ENCODE peak calls at places on chromosome 1, in four cellular contexts. U is IMR-90, B is mammary epithelial cell, V is A549. R is an unnamed sample.

GRCh38 chr1:1228596-1229321 is 3.0 kb downstream of the SDF4 start:
- DNase-seq in V (no peak), B (no peak), U (no peak), R (no peak)

GRCh38 chr1:172298146-172298545 is 122.3 kb upstream of the C1orf105 start:
- DNase-seq in V (no peak), U (no peak), B (no peak), R (no peak)

GRCh38 chr1:52668711-52669110 is 29.4 kb downstream of the COA7 start:
- DNase-seq in B (peak; percentile 80), V (no peak), U (peak; percentile 34), R (no peak)

GRCh38 chr1:183349201-183349711 is 68.9 kb downstream of the NMNAT2 start:
- DNase-seq in V (no peak), U (peak; percentile 52), B (peak; percentile 15), R (no peak)

GRCh38 chr1:48793863-48794262 is 17.2 kb upstream of the BEND5 start:
- DNase-seq in B (no peak), V (no peak), U (no peak), R (no peak)

GRCh38 chr1:37797750-37798345 is 4.2 kb downstream of the MANEAL start:
- DNase-seq in B (peak; percentile 70), V (no peak), U (peak; percentile 74), R (no peak)

GRCh38 chr1:68725353-68725752 is 228.5 kb upstream of the DEPDC1 start:
- DNase-seq in U (no peak), V (no peak), B (peak; percentile 53), R (no peak)

GRCh38 chr1:205939690-205940330 is 3.4 kb downstream of the SLC26A9 start:
- DNase-seq in V (peak; percentile 58), U (no peak), B (no peak), R (peak; percentile 43)

GRCh38 chr1:36580524-36580923 is 97.8 kb upstream of the CSF3R start:
- DNase-seq in V (no peak), U (no peak), B (no peak), R (no peak)

GRCh38 chr1:214187152-214187900 is 93.6 kb upstream of the SMYD2 start:
- DNase-seq in B (no peak), V (no peak), U (no peak), R (peak; percentile 19)

GRCh38 chr1:213947200-213947775 is 40.5 kb upstream of the PROX1 start:
- DNase-seq in B (no peak), V (no peak), U (no peak), R (no peak)

GRCh38 chr1:9890224-9890731 is 19.8 kb downstream of the CTNNBIP1 start:
- DNase-seq in U (peak; percentile 96), B (peak; percentile 96), V (peak; percentile 38), R (no peak)

GRCh38 chr1:9399510-9400424 is 107.1 kb downstream of the SPSB1 start:
- DNase-seq in V (no peak), U (peak; percentile 48), B (no peak), R (no peak)

GRCh38 chr1:85224734-85225623 is 24.2 kb upstream of the SYDE2 start:
- DNase-seq in U (peak; percentile 48), V (no peak), B (peak; percentile 60), R (peak; percentile 76)

GRCh38 chr1:93574511-93574910 is 107.1 kb downstream of the BCAR3 start:
- DNase-seq in B (no peak), V (no peak), U (no peak), R (no peak)

GRCh38 chr1:245765241-245766000 is 610.6 kb downstream of the KIF26B start:
- DNase-seq in V (no peak), B (peak; percentile 2), U (peak; percentile 87), R (no peak)

GRCh38 chr1:226429051-226429461 is 21.2 kb upstream of the PARP1 start:
- DNase-seq in V (no peak), B (no peak), U (no peak), R (no peak)

GRCh38 chr1:226436855-226437491 is 29.1 kb upstream of the PARP1 start:
- DNase-seq in B (peak; percentile 20), U (no peak), V (no peak), R (no peak)

GRCh38 chr1:226429868-226430715 is 22.2 kb upstream of the PARP1 start:
- DNase-seq in B (no peak), V (no peak), U (no peak), R (no peak)

GRCh38 chr1:226436472-226436854 is 28.6 kb upstream of the PARP1 start:
- DNase-seq in B (no peak), V (no peak), U (no peak), R (no peak)

DNA sequence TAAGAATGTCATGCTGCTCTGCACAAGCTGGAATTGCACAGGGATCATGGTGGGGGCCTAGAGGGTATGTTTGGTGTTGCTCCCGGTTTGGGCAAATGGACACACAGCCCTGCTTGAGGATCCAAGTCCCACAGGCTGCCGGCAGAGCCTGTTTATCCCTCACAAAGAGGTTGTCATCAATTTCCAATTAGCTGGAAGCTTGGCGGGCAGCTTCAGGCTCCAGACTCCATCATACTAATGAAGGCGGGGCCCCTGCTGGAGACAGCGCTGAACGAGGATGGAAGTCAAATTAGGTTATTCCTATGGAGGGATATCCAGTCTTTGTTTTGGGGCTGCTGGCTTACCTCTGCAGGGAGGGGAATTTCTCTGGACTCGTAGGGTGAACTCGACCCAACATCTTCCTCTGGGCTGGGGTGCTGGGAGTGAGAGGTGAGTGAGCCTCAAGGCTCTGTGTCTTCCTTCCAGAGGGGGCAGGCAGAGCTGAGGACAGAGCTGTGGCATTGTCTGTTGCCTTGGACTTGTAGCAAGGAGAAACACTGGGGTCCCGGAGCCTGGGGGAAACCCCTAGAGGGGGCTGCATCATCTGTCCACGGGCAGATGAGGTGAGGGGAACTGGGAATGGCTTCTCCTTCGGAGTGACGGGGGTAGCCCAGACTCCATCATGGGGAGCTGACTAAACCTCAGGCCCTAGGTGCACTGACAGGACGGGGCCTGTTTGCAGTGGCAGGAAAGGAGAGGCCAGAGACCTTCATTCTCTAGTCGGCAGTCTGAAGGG is 24.9 kb upstream of the PARP1 start:
- DNase-seq in U (no peak), B (no peak), V (no peak), R (no peak)
- TF ChIP-seq CTCF in U (no peak), B (no peak), V (no peak), R (no peak)

DNA sequence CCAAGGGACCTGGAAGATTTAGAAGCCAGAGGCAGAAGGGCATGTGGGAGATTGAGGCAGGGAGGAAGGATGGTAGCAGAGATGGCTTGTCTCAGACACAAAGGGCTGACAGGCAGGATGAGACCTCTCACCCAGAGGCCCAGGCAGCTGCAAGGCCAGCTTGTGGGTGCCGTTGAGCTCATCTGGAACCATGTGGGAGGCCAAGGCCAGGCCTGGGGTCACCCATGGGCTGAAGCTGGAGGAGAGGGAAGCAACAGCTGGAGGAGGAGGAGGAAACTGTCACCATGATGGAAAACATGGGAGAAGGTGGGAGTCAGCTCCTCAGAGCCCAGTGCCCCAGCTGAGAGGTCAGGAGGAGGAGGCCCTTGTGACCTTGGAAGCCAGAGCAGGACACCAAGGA is 6.4 kb downstream of the CRABP2 start:
- DNase-seq in U (no peak), B (no peak), V (no peak), R (no peak)
- TF ChIP-seq CTCF in U (no peak), B (no peak), V (no peak), R (no peak)

DNA sequence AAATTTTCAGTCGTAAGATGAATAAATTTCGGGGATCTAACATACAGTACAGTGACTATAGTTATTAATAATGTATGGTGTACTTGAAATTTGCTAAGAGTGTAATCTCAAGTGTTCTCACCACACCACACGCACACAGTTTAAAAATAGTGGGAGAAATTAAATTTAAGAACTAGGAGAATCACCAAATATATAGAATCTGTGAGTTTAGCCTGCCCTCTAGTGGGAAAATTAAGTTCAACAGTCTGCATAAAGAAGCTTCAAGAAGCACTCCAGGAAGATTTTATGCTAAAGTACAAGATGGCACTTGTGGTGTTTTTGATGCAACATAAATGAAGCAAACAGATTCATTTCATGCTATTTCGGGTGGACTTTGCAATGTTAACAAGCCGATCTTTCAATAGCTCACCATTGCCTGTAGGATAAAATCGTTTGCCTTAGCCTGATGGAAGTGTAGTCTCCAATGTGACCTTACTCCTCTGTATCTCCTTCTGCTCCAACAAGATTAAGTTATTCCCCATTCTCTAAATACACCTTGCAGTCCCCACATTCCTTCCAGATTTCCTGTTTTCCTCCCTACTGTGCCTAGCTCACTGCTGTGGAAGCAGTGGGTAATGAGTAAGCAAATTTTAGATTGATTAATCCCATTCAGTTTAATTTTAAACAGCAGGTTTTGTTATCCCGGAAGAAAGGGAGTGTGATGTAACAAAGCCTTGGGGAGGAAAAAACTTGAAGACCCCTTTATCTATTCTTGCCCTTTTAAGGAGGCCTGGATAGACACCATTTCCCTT is 8.7 kb upstream of the PIK3C2B start:
- DNase-seq in V (peak; percentile 78), U (peak; percentile 74), B (peak; percentile 56), R (no peak)
- TF ChIP-seq CTCF in V (peak; percentile 94), U (peak; percentile 83), B (peak; percentile 65), R (peak; percentile 85)

GRCh38 chr1:110476028-110476765 is 25.2 kb downstream of the PROK1 start:
- DNase-seq in V (no peak), B (no peak), U (no peak), R (no peak)

GRCh38 chr1:110474444-110474843 is 23.5 kb downstream of the PROK1 start:
- DNase-seq in U (no peak), B (no peak), V (no peak), R (no peak)

GRCh38 chr1:110477445-110477957 is 26.6 kb downstream of the PROK1 start:
- DNase-seq in V (peak; percentile 57), U (no peak), B (no peak), R (no peak)

GRCh38 chr1:110477041-110477440 is 26.1 kb downstream of the PROK1 start:
- DNase-seq in U (peak; percentile 87), V (peak; percentile 81), B (peak; percentile 87), R (no peak)

GRCh38 chr1:110475358-110476027 is 24.5 kb downstream of the PROK1 start:
- DNase-seq in B (peak; percentile 25), U (no peak), V (peak; percentile 22), R (no peak)
- TF ChIP-seq CTCF in B (no peak), U (no peak), V (no peak), R (no peak)

GRCh38 chr1:82600314-82600713 is 799.6 kb downstream of the ADGRL2 start:
- DNase-seq in U (no peak), B (no peak), V (no peak), R (no peak)

GRCh38 chr1:82598816-82599215 is 798.1 kb downstream of the ADGRL2 start:
- DNase-seq in V (no peak), B (no peak), U (no peak), R (no peak)

DNA sequence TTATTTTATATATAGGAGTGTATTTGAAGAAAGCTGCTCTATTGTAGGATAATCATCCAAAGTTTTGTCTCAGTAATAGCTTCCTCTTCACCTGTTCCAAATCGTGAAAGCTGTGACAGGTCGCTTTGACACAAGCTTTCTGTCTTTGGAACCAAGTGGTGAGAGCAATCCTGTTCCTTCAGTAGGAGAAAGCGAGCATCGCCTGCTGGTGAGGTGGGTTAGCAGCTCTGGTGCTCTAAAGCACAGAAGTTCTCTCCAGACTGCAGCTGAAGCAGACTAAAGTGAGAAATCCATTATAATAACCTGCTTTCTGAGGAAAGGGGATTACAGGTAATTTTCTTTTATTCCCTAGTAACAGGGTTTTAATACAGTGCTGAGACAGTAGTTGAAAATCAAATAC is 803.8 kb downstream of the ADGRL2 start:
- DNase-seq in V (peak; percentile 0), B (no peak), U (no peak), R (no peak)
- TF ChIP-seq CTCF in V (no peak), B (no peak), U (no peak), R (peak; percentile 42)

DNA sequence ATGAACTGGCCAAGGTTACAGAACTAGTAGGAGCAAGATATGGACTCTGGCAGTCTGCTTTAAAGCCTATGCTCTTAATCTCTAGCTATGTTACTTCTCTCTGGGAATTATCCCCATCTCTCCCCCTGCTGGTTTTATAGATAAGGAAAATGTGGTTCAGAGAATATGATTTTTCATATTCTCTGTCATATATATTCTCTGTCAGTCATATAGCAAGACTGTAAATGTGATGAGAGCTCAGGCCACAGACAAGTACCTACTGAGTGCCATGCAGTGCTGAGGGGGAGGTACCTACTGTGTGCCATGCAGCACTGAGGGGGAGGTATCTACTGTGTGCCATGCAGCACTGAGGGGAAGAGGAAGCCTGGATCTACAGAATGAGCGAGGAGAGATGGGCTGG is 220.3 kb upstream of the FGGY start:
- DNase-seq in V (peak; percentile 9), U (peak; percentile 34), B (no peak), R (no peak)
- TF ChIP-seq CTCF in V (peak; percentile 22), U (peak; percentile 41), B (peak; percentile 33), R (no peak)